ENCODE peak calls at places on chromosomes 1 and 21, in seven cellular contexts. W is left ventricle myocardium inferior; E is fibroblast of the conjunctiva; P is activated CD4-positive, alpha-beta T cell treated with anti-CD3 and anti-CD28 coated beads, Interleukin-2, amount 10 ng/mL, durations not matched to agents 7 days and 5 days; N is activated T-cell treated with anti-CD3 and anti-CD28 coated beads, Interleukin-2, amount 50 U/mL, for 48 hours; J is NCI-H2107; R is aorta. F is an unnamed sample.

GRCh38 chr1:230067441-230067870 is 418 bp downstream of the GALNT2 start:
- DNase-seq in W (no peak), E (no peak), P (no peak), N (peak; percentile 57), J (no peak), R (peak; percentile 80), F (no peak)

GRCh38 chr1:114607223-114607622 is 25.8 kb upstream of the BCAS2 start:
- DNase-seq in W (no peak), E (no peak), P (no peak), N (no peak), J (no peak), R (no peak), F (no peak)

GRCh38 chr1:230163205-230163604 is 96.2 kb downstream of the GALNT2 start:
- DNase-seq in W (no peak), E (peak; percentile 40), P (no peak), N (no peak), J (no peak), R (no peak), F (peak; percentile 63)

GRCh38 chr1:98277111-98277510 is 356.3 kb upstream of the DPYD start:
- DNase-seq in W (no peak), E (no peak), P (no peak), N (no peak), J (no peak), R (no peak), F (no peak)

GRCh38 chr1:243234978-243235657 is 20.0 kb downstream of the CEP170 start:
- DNase-seq in W (no peak), E (no peak), P (no peak), N (no peak), J (no peak), R (no peak), F (no peak)

GRCh38 chr1:212621830-212622315 is 13.3 kb downstream of the ATF3 start:
- DNase-seq in W (no peak), E (no peak), P (no peak), N (no peak), J (no peak), R (no peak), F (no peak)

GRCh38 chr1:235911876-235912275 is 45.2 kb upstream of the LYST start:
- DNase-seq in W (no peak), E (no peak), P (no peak), N (no peak), J (no peak), R (no peak), F (no peak)

GRCh38 chr1:86155807-86156561 is 588 bp downstream of the COL24A1 start:
- DNase-seq in W (peak; percentile 32), E (no peak), P (no peak), N (peak; percentile 16), J (no peak), R (peak; percentile 77), F (peak; percentile 59)

GRCh38 chr1:24743404-24744211 is 1.6 kb upstream of the CLIC4 start:
- DNase-seq in W (no peak), E (peak; percentile 69), P (no peak), N (no peak), J (no peak), R (peak; percentile 6), F (no peak)

GRCh38 chr1:94612555-94613204 is 71.1 kb upstream of the F3 start:
- DNase-seq in W (no peak), E (no peak), P (no peak), N (no peak), J (no peak), R (no peak), F (no peak)

GRCh38 chr1:3433596-3434320 is 20.7 kb upstream of the ARHGEF16 start:
- DNase-seq in W (no peak), E (no peak), P (no peak), N (no peak), J (no peak), R (no peak), F (no peak)

GRCh38 chr1:21239181-21239580 is 51.1 kb downstream of the ECE1 start:
- DNase-seq in W (no peak), E (no peak), P (no peak), N (no peak), J (no peak), R (no peak), F (no peak)

GRCh38 chr1:26827663-26828062 is 1.2 kb downstream of the ZDHHC18 start:
- DNase-seq in W (no peak), E (no peak), P (no peak), N (no peak), J (no peak), R (no peak), F (no peak)

GRCh38 chr1:177953549-177953948 is 16.3 kb downstream of the SEC16B start:
- DNase-seq in W (no peak), E (no peak), P (no peak), N (no peak), J (no peak), R (no peak), F (no peak)

GRCh38 chr1:207817778-207818751 is 66.2 kb downstream of the CD46 start:
- DNase-seq in W (peak; percentile 64), E (no peak), P (no peak), N (no peak), J (no peak), R (no peak), F (no peak)

GRCh38 chr21:32172106-32172505 is 106.7 kb downstream of the MIS18A start:
- DNase-seq in W (no peak), E (no peak), P (no peak), N (no peak), J (no peak), R (no peak), F (no peak)

GRCh38 chr1:29133861-29134694 is 10.4 kb upstream of the TMEM200B start:
- DNase-seq in W (peak; percentile 20), E (no peak), P (no peak), N (no peak), J (no peak), R (no peak), F (no peak)

GRCh38 chr1:225343618-225344017 is 84.2 kb downstream of the LBR start:
- DNase-seq in W (no peak), E (no peak), P (no peak), N (no peak), J (no peak), R (no peak), F (no peak)

GRCh38 chr1:187854457-187854856 is 1025.7 kb downstream of the PLA2G4A start:
- DNase-seq in W (no peak), E (no peak), P (no peak), N (no peak), J (no peak), R (no peak), F (no peak)

GRCh38 chr1:186102559-186103148 is 272.4 kb downstream of the TPR start:
- DNase-seq in W (no peak), E (peak; percentile 43), P (no peak), N (no peak), J (no peak), R (peak; percentile 55), F (peak; percentile 30)

GRCh38 chr1:81920245-81920740 is 119.6 kb downstream of the ADGRL2 start:
- DNase-seq in W (peak; percentile 16), E (peak; percentile 20), P (no peak), N (no peak), J (no peak), R (peak; percentile 52), F (peak; percentile 42)

GRCh38 chr1:153548722-153549695 is at the start of gene S100A3:
- DNase-seq in W (peak; percentile 65), E (no peak), P (no peak), N (no peak), J (no peak), R (peak; percentile 93), F (peak; percentile 78)

F was measured in heart left ventricle.